ENCODE peak calls at places on chromosomes 6 and 20, in nine cellular contexts. Q, Y, R, F, P, J, X, C and H are unnamed samples.

GRCh38 chr6:72525821-72526550 is 95.9 kb upstream of the KCNQ5 start:
- DNase-seq in Q (peak), Y (no peak), R (no peak), F (no peak), P (no peak), J (no peak), X (no peak), C (no peak), H (no peak)

GRCh38 chr20:56395166-56395565 is 2.7 kb downstream of the CSTF1 start:
- DNase-seq in Q (peak), Y (no peak), R (no peak), F (no peak), P (no peak), J (no peak), X (no peak), C (no peak), H (no peak)

GRCh38 chr6:112563368-112563767 is 216.2 kb downstream of the RFPL4B start:
- DNase-seq in Q (no peak), Y (no peak), R (peak), F (no peak), P (no peak), J (no peak), X (no peak), C (no peak), H (peak)

GRCh38 chr20:36941403-36941835 is 10.1 kb downstream of the SAMHD1 start:
- DNase-seq in Q (peak), Y (no peak), R (no peak), F (peak), P (no peak), J (no peak), X (no peak), C (no peak), H (no peak)

GRCh38 chr6:43334466-43335095 is 26.0 kb upstream of the CRIP3 start:
- DNase-seq in Q (peak), Y (peak), R (peak), F (no peak), P (no peak), J (no peak), X (peak), C (no peak), H (peak)

GRCh38 chr6:54846857-54847721 is 518 bp downstream of the FAM83B start:
- DNase-seq in Q (no peak), Y (no peak), R (no peak), F (peak), P (peak), J (no peak), X (no peak), C (no peak), H (no peak)

GRCh38 chr20:4916991-4917881 is 84.1 kb downstream of the SLC23A2 start:
- DNase-seq in Q (no peak), Y (no peak), R (no peak), F (no peak), P (no peak), J (no peak), X (no peak), C (no peak), H (peak)

GRCh38 chr6:128252293-128253176 is 267.9 kb downstream of the PTPRK start:
- DNase-seq in Q (no peak), Y (no peak), R (no peak), F (no peak), P (no peak), J (no peak), X (no peak), C (no peak), H (no peak)

GRCh38 chr6:84768442-84769174 is 4.2 kb upstream of the TBX18 start:
- DNase-seq in Q (peak), Y (peak), R (no peak), F (no peak), P (no peak), J (no peak), X (no peak), C (no peak), H (peak)

GRCh38 chr20:15937179-15937578 is 636.1 kb downstream of the KIF16B start:
- DNase-seq in Q (no peak), Y (no peak), R (no peak), F (no peak), P (no peak), J (peak), X (no peak), C (no peak), H (no peak)

GRCh38 chr20:7695622-7696021 is 244.6 kb downstream of the HAO1 start:
- DNase-seq in Q (peak), Y (no peak), R (peak), F (no peak), P (no peak), J (no peak), X (no peak), C (no peak), H (peak)

GRCh38 chr6:70103798-70104197 is 199.1 kb downstream of the COL9A1 start:
- DNase-seq in Q (no peak), Y (peak), R (no peak), F (no peak), P (no peak), J (no peak), X (peak), C (no peak), H (peak)

GRCh38 chr6:14731638-14732037 is 514.2 kb upstream of the JARID2 start:
- DNase-seq in Q (no peak), Y (no peak), R (no peak), F (no peak), P (no peak), J (no peak), X (no peak), C (no peak), H (no peak)

GRCh38 chr6:169051371-169051770 is 202.3 kb downstream of the THBS2 start:
- DNase-seq in Q (no peak), Y (no peak), R (no peak), F (no peak), P (no peak), J (no peak), X (no peak), C (no peak), H (no peak)

GRCh38 chr6:155974967-155975366 is 519.3 kb upstream of the NOX3 start:
- DNase-seq in Q (peak), Y (no peak), R (no peak), F (peak), P (no peak), J (no peak), X (no peak), C (no peak), H (no peak)

GRCh38 chr6:42404494-42404893 is 47.2 kb downstream of the TRERF1 start:
- DNase-seq in Q (peak), Y (peak), R (peak), F (peak), P (no peak), J (no peak), X (peak), C (no peak), H (peak)

GRCh38 chr20:1466211-1467081 is at the start of gene NSFL1C:
- DNase-seq in Q (peak), Y (peak), R (peak), F (peak), P (peak), J (peak), X (peak), C (peak), H (peak)

GRCh38 chr20:1467082-1467354 is 369 bp upstream of the NSFL1C start:
- DNase-seq in Q (no peak), Y (no peak), R (no peak), F (no peak), P (no peak), J (no peak), X (no peak), C (no peak), H (no peak)

GRCh38 chr20:1468117-1468624 is 1.5 kb upstream of the NSFL1C start:
- DNase-seq in Q (no peak), Y (no peak), R (no peak), F (no peak), P (no peak), J (no peak), X (no peak), C (no peak), H (no peak)

GRCh38 chr20:1469306-1469905 is 2.8 kb upstream of the NSFL1C start:
- DNase-seq in Q (no peak), Y (no peak), R (no peak), F (no peak), P (no peak), J (no peak), X (no peak), C (no peak), H (no peak)

GRCh38 chr20:1467355-1468116 is 887 bp upstream of the NSFL1C start:
- DNase-seq in Q (no peak), Y (peak), R (no peak), F (peak), P (no peak), J (peak), X (no peak), C (no peak), H (no peak)
- H3K4me3 ChIP-seq in Q (no peak), Y (peak), R (no peak), F (peak), P (peak), J (peak), X (peak), C (peak), H (no peak)

GRCh38 chr20:34705008-34705382 is 851 bp downstream of the TP53INP2 start:
- DNase-seq in Q (no peak), Y (no peak), R (no peak), F (no peak), P (no peak), J (peak), X (no peak), C (no peak), H (no peak)

GRCh38 chr20:34704177-34705007 is at the start of gene TP53INP2:
- DNase-seq in Q (peak), Y (peak), R (peak), F (peak), P (peak), J (peak), X (peak), C (peak), H (peak)

GRCh38 chr20:34706022-34706875 is 2.1 kb downstream of the TP53INP2 start:
- DNase-seq in Q (no peak), Y (no peak), R (no peak), F (no peak), P (no peak), J (no peak), X (no peak), C (no peak), H (no peak)

GRCh38 chr20:34706912-34707784 is 3.0 kb downstream of the TP53INP2 start:
- DNase-seq in Q (no peak), Y (no peak), R (no peak), F (no peak), P (no peak), J (no peak), X (no peak), C (no peak), H (no peak)

DNA sequence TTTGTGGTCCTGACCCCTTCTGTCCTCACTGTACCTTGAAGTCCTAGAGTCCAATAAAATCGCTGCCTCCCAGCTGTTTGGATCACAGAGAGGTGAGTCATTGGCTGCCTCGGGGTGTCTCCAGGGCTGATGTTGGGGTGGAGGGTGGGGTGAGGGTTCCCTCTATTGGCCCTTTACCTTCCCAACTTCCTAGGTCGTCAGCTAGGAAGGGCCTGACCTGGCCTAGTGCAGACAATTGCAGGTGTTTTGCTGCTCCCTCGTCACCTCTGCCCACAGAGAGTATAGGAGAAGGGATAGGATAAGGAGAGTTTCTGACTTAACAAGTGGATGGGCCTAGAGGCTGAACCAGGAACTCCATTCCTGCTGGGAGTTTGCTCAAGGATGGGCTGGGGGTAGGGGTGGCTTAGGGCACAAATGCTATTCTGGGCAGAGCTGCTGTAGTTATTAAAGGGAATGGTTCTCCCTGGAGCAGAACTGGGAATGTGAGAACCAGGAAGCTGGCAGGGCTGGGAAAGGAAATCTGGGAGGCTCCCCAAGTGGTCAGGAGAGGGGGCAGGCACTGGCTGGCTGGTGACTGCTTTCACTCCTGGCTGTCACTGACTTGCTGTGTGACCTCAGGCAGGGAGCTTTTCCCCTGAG is 1.4 kb downstream of the TP53INP2 start:
- DNase-seq in Q (peak), Y (peak), R (no peak), F (peak), P (no peak), J (no peak), X (no peak), C (no peak), H (peak)
- TF ChIP-seq CTCF in Q (peak), Y (peak), R (no peak), F (peak), P (no peak), J (no peak), X (peak), C (peak), H (peak)

GRCh38 chr6:18263561-18264337 is 581 bp downstream of the DEK start:
- DNase-seq in Q (peak), Y (peak), R (no peak), F (peak), P (peak), J (peak), X (no peak), C (no peak), H (peak)

GRCh38 chr6:18265099-18265372 is 706 bp upstream of the DEK start:
- DNase-seq in Q (no peak), Y (no peak), R (no peak), F (no peak), P (no peak), J (no peak), X (no peak), C (no peak), H (no peak)

GRCh38 chr6:18266524-18266908 is 2.2 kb upstream of the DEK start:
- DNase-seq in Q (no peak), Y (no peak), R (no peak), F (no peak), P (no peak), J (no peak), X (no peak), C (no peak), H (no peak)

GRCh38 chr6:18264338-18265098 is at the start of gene DEK:
- DNase-seq in Q (peak), Y (peak), R (no peak), F (peak), P (peak), J (peak), X (peak), C (peak), H (peak)

GRCh38 chr6:18265787-18266523 is 1.6 kb upstream of the DEK start:
- DNase-seq in Q (no peak), Y (no peak), R (no peak), F (no peak), P (peak), J (no peak), X (no peak), C (no peak), H (no peak)
- H3K4me3 ChIP-seq in Q (no peak), Y (no peak), R (no peak), F (no peak), P (no peak), J (no peak), X (no peak), C (no peak), H (no peak)

GRCh38 chr6:114064862-114065261 is 93.9 kb upstream of the HDAC2 start:
- DNase-seq in Q (no peak), Y (no peak), R (no peak), F (no peak), P (no peak), J (no peak), X (no peak), C (no peak), H (no peak)

GRCh38 chr6:114063956-114064355 is 93.0 kb upstream of the HDAC2 start:
- DNase-seq in Q (no peak), Y (no peak), R (no peak), F (no peak), P (no peak), J (no peak), X (no peak), C (no peak), H (peak)

GRCh38 chr6:114055758-114056157 is 84.8 kb upstream of the HDAC2 start:
- DNase-seq in Q (no peak), Y (no peak), R (no peak), F (no peak), P (no peak), J (no peak), X (no peak), C (no peak), H (no peak)

GRCh38 chr6:114058435-114058834 is 87.5 kb upstream of the HDAC2 start:
- DNase-seq in Q (no peak), Y (no peak), R (no peak), F (no peak), P (no peak), J (no peak), X (no peak), C (no peak), H (no peak)

DNA sequence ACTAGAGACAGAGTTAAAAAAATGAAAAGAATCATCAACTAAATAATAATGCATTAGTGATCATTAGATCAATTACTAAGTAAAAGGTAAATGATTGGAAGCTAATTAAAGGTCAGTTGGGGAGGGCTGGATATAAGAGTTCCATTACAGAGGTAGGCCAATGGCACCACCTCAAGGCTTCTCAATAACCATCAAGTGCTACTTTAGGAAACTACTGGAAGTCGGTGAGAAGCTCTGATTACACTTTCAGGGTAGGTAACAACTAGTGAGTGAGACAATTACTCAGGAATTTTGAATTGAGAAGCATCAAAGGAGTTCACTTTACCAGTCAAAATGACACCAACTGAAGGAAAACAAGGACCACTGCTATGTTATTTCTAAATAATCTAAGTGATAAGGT is 90.2 kb upstream of the HDAC2 start:
- DNase-seq in Q (no peak), Y (no peak), R (no peak), F (no peak), P (no peak), J (no peak), X (no peak), C (no peak), H (no peak)
- TF ChIP-seq CTCF in Q (no peak), Y (no peak), R (no peak), F (no peak), P (no peak), J (no peak), X (peak), C (no peak), H (no peak)

DNA sequence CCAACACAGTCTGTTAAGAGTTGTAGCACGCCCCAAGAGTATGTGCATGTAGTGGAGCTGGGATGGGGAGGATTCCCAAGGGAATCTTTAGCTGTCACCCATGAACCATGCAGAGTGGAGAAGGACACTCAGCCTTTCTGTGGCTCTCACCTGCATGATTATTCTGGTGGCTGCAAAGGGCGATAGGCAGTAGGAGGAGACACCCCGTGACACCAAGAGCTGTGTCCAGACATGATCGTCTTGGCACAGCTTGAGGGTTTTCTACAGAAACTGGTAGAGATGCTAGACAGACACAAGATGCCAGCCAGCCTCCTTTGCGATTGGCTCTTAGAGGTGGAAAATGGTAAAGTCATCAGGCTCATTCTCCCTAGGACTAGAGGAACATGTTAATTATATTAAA is 3.1 kb upstream of the CSE1L start:
- DNase-seq in Q (no peak), Y (no peak), R (no peak), F (no peak), P (no peak), J (no peak), X (no peak), C (no peak), H (no peak)
- H3K4me3 ChIP-seq in Q (no peak), Y (no peak), R (no peak), F (no peak), P (no peak), J (no peak), X (no peak), C (no peak), H (no peak)

DNA sequence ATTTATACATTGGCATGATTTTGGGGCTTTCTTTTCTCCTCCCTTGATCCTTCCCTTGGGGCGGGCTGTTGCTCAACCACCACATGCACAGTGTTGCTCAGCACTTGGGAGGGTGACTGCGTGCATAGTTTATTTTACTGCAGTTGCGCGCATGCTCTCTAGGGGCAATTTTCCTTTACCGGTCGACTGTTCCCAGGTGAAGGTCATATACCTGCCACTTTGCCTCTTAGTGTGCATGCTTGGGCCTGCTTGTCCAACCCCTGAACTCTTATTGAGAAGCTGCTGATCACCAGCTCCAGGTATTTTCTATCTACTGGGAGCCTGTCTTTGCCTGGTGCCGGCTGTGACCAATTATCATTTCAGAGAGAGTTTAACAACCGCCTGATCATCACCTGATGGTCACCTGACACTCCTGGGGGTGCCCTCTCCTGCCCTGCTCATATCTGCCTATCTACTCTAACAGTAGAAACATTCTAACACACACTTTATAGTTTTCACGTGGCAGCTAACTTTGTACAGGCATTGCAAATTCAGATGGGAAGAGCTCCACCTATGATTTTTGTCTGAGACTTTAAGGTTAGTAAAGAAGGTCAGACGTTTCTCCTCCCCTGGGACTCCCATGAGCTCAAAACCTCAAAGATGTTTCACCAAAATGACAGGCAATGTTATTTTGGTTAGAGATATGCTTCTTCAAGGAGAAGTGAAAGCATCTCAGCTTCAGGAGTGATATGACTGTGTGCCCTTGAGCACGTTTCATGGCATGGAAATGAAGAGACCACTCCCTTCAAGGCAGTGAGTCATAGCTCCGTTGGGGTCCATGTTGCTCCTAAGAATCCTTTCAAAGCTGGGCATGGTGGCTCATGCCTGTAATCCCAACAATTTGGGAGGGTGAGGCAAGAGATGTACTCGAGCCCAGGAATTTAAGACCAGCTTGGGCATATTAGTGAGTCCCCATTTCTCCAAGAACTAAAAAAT is 227.5 kb upstream of the MYLIP start:
- DNase-seq in Q (no peak), Y (peak), R (no peak), F (peak), P (no peak), J (peak), X (no peak), C (no peak), H (no peak)
- TF ChIP-seq CTCF in Q (no peak), Y (no peak), R (no peak), F (no peak), P (no peak), J (no peak), X (no peak), C (no peak), H (no peak)

DNA sequence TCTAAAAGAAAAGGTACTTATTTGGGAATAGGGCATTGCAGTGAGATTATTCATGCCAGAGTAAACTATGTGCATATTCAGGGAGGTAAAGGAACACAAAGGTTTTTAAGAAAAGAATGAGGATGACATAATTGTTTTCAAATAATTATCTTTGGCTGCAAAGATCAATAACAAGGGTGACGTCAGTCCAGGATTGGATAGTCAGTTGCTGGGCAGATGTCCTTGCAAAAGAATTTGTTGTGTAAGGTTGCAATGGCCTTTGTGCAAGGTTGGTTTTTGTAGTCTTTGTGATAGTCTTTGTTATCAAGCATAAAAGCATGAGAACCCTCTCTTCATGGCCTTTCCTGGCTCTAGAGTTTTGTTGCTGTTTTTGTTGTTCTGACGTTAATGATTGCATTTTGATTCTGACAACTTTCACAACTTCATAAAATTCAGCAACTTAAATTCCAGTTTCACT is 17.7 kb downstream of the LOC128125822 start:
- DNase-seq in Q (no peak), Y (no peak), R (no peak), F (no peak), P (no peak), J (no peak), X (no peak), C (no peak), H (no peak)
- H3K4me3 ChIP-seq in Q (no peak), Y (no peak), R (no peak), F (no peak), P (no peak), J (no peak), X (no peak), C (no peak), H (no peak)